ENCODE peak calls at places on chromosomes 6 and 20, in five cellular contexts. One of them, this sample, is unnamed.

GRCh38 chr20:59222239-59222981 is 58.8 kb downstream of the ZNF831 start:
- DNase-seq in A172: peak; percentile 35
- DNase-seq in iPS DF 6.9: peak; percentile 52
- DNase-seq in IMR-90: peak; percentile 66
- DNase-seq in left ventricle myocardium superior: peak; percentile 90
- DNase-seq in this sample: peak; percentile 89

GRCh38 chr20:62225820-62226635 is 6.0 kb upstream of the HRH3 start:
- DNase-seq in left ventricle myocardium superior: no peak
- DNase-seq in A172: no peak
- DNase-seq in IMR-90: no peak
- DNase-seq in iPS DF 6.9: no peak
- DNase-seq in this sample: no peak

GRCh38 chr6:153031335-153031955 is 28.9 kb upstream of the MTRF1L start:
- DNase-seq in A172: peak; percentile 25
- DNase-seq in left ventricle myocardium superior: no peak
- DNase-seq in IMR-90: peak; percentile 64
- DNase-seq in iPS DF 6.9: no peak
- DNase-seq in this sample: no peak

GRCh38 chr6:166464418-166465400 is 82.0 kb upstream of the MPC1 start:
- DNase-seq in iPS DF 6.9: no peak
- DNase-seq in IMR-90: no peak
- DNase-seq in A172: no peak
- DNase-seq in left ventricle myocardium superior: no peak
- DNase-seq in this sample: no peak

GRCh38 chr20:48190757-48191156 is 405.5 kb upstream of the SULF2 start:
- DNase-seq in left ventricle myocardium superior: no peak
- DNase-seq in A172: no peak
- DNase-seq in IMR-90: no peak
- DNase-seq in iPS DF 6.9: no peak
- DNase-seq in this sample: no peak

GRCh38 chr6:122624853-122625252 is 14.6 kb downstream of the PKIB start:
- DNase-seq in iPS DF 6.9: no peak
- DNase-seq in left ventricle myocardium superior: no peak
- DNase-seq in A172: no peak
- DNase-seq in IMR-90: no peak
- DNase-seq in this sample: no peak

GRCh38 chr6:7912736-7913517 is 2.3 kb upstream of the TXNDC5 start:
- DNase-seq in left ventricle myocardium superior: no peak
- DNase-seq in IMR-90: no peak
- DNase-seq in iPS DF 6.9: no peak
- DNase-seq in A172: no peak
- DNase-seq in this sample: no peak

GRCh38 chr6:98836025-98836961 is 1.9 kb downstream of the POU3F2 start:
- DNase-seq in IMR-90: no peak
- DNase-seq in A172: no peak
- DNase-seq in iPS DF 6.9: no peak
- DNase-seq in left ventricle myocardium superior: no peak
- DNase-seq in this sample: no peak

GRCh38 chr20:49711331-49711987 is 2.2 kb downstream of the B4GALT5 start:
- DNase-seq in IMR-90: no peak
- DNase-seq in A172: no peak
- DNase-seq in left ventricle myocardium superior: no peak
- DNase-seq in iPS DF 6.9: no peak
- DNase-seq in this sample: no peak